ENCODE peak calls at places on chromosomes 6 and 20, in six cellular contexts. M is GM19239, R is M059J, S is NCI-H1092 treated with DMSO at 0.1 percent for 48 hours, Y is dermis blood vessel endothelial cell, H is left ventricle myocardium inferior. X is an unnamed sample.

GRCh38 chr6:43436577-43437282 is 9.4 kb downstream of the ABCC10 start:
- DNase-seq in H (no peak), Y (peak; percentile 72), M (no peak), R (peak; percentile 91), S (no peak), X (no peak)

GRCh38 chr6:117947234-117947633 is 40.2 kb downstream of the SLC35F1 start:
- DNase-seq in Y (no peak), R (no peak), S (no peak), H (no peak), M (no peak), X (no peak)

GRCh38 chr6:130776287-130776925 is 50.8 kb upstream of the SMLR1 start:
- DNase-seq in H (no peak), M (peak; percentile 52), R (peak; percentile 31), S (no peak), Y (no peak), X (no peak)

GRCh38 chr20:31996996-31997395 is 13.2 kb upstream of the CCM2L start:
- DNase-seq in M (no peak), S (no peak), H (no peak), R (no peak), Y (no peak), X (no peak)

GRCh38 chr6:11172501-11173337 is 59.7 kb downstream of the NEDD9 start:
- DNase-seq in H (peak; percentile 68), Y (peak; percentile 80), R (peak; percentile 56), S (no peak), M (peak; percentile 58), X (peak; percentile 76)

GRCh38 chr6:70310063-70310694 is 7.3 kb upstream of the COL9A1 start:
- DNase-seq in S (no peak), M (no peak), R (peak; percentile 59), Y (peak; percentile 67), H (no peak), X (peak; percentile 57)

GRCh38 chr6:105326838-105327745 is 75.8 kb downstream of the PREP start:
- DNase-seq in S (peak; percentile 83), R (peak; percentile 91), H (no peak), M (no peak), Y (peak; percentile 12), X (no peak)

GRCh38 chr20:57205625-57206219 is 60.7 kb downstream of the BMP7 start:
- DNase-seq in S (no peak), R (peak; percentile 85), H (no peak), Y (no peak), M (no peak), X (no peak)

GRCh38 chr6:157198425-157199279 is 124.7 kb downstream of the TMEM242 start:
- DNase-seq in H (peak; percentile 53), M (no peak), Y (no peak), R (no peak), S (peak; percentile 97), X (no peak)

GRCh38 chr20:3716195-3716834 is 3.9 kb upstream of the SIGLEC1 start:
- DNase-seq in S (peak; percentile 25), H (no peak), R (peak; percentile 58), M (no peak), Y (peak; percentile 80), X (peak; percentile 77)

GRCh38 chr6:136774228-136775041 is 17.8 kb downstream of the MAP3K5 start:
- DNase-seq in H (no peak), R (peak; percentile 41), S (no peak), M (no peak), Y (no peak), X (peak; percentile 90)

GRCh38 chr6:1335367-1336037 is 23.6 kb downstream of the FOXQ1 start:
- DNase-seq in H (no peak), Y (no peak), S (no peak), M (no peak), R (peak; percentile 99), X (peak; percentile 94)

GRCh38 chr6:4480788-4481725 is 295.1 kb upstream of the CDYL start:
- DNase-seq in S (no peak), R (no peak), Y (no peak), H (no peak), M (no peak), X (no peak)

GRCh38 chr20:44092551-44093248 is 94.3 kb downstream of the JPH2 start:
- DNase-seq in M (no peak), Y (peak; percentile 69), H (no peak), R (peak; percentile 70), S (peak; percentile 19), X (peak; percentile 73)

GRCh38 chr6:100271202-100271601 is 193.5 kb downstream of the SIM1 start:
- DNase-seq in S (no peak), M (no peak), Y (no peak), H (no peak), R (no peak), X (no peak)

GRCh38 chr6:52538921-52539354 is 37.9 kb downstream of the TRAM2 start:
- DNase-seq in Y (no peak), S (no peak), M (no peak), R (peak; percentile 74), H (no peak), X (no peak)

GRCh38 chr20:63403403-63404105 is 42.4 kb upstream of the CHRNA4 start:
- DNase-seq in H (no peak), R (no peak), S (no peak), M (no peak), Y (no peak), X (no peak)

GRCh38 chr6:1482381-1483166 is 93.2 kb downstream of the FOXF2 start:
- DNase-seq in M (no peak), R (peak; percentile 79), Y (no peak), S (no peak), H (no peak), X (no peak)

X was measured in NB4.